ENCODE peak calls at places on chromosomes 5 and 9, in nine cellular contexts. P is NCI-H460, M is Ammon's horn, I is T-cell, Z is COR-L47, H is T-helper 9 cell, S is sigmoid colon, F is tibial artery, T is mesothelial cell of epicardium. X is an unnamed sample.

GRCh38 chr9:36258170-36258988 is at the start of gene GNE:
- DNase-seq in F (peak; percentile 98), Z (peak; percentile 86), S (peak; percentile 99), I (peak; percentile 96), M (peak; percentile 99), P (peak; percentile 88), T (peak; percentile 96), H (peak; percentile 97), X (no peak)

GRCh38 chr9:5593904-5594303 is 35.0 kb upstream of the RIC1 start:
- DNase-seq in F (no peak), S (no peak), I (no peak), T (no peak), M (no peak), H (no peak), Z (no peak), P (no peak), X (no peak)

GRCh38 chr5:109697339-109697738 is 7.6 kb downstream of the MAN2A1 start:
- DNase-seq in S (no peak), P (no peak), H (no peak), I (no peak), M (no peak), Z (no peak), F (no peak), T (no peak), X (no peak)

GRCh38 chr9:95627802-95628201 is 111.0 kb upstream of the PTCH1 start:
- DNase-seq in M (no peak), Z (no peak), T (no peak), P (no peak), F (no peak), I (no peak), H (no peak), S (no peak), X (no peak)

GRCh38 chr9:91775011-91775707 is 174.9 kb downstream of the ROR2 start:
- DNase-seq in F (peak; percentile 29), I (peak; percentile 41), H (peak; percentile 67), Z (peak; percentile 62), S (peak; percentile 87), M (peak; percentile 66), T (peak; percentile 63), P (peak; percentile 62), X (no peak)

GRCh38 chr5:97550164-97550563 is 367.1 kb upstream of the RIOK2 start:
- DNase-seq in S (no peak), I (no peak), T (no peak), H (no peak), F (no peak), P (no peak), Z (no peak), M (peak; percentile 38), X (no peak)

GRCh38 chr9:129759804-129760502 is 7.1 kb upstream of the PTGES start:
- DNase-seq in S (no peak), I (no peak), P (no peak), H (no peak), F (no peak), T (no peak), Z (no peak), M (no peak), X (no peak)

GRCh38 chr5:91118802-91119201 is 264.3 kb downstream of the ARRDC3 start:
- DNase-seq in T (no peak), Z (no peak), I (no peak), H (no peak), P (no peak), F (no peak), M (no peak), S (no peak), X (no peak)

GRCh38 chr5:16547200-16547842 is 69.5 kb downstream of the RETREG1 start:
- DNase-seq in I (no peak), M (no peak), H (no peak), F (no peak), Z (no peak), P (no peak), T (no peak), S (no peak), X (no peak)

GRCh38 chr5:28603869-28604268 is 1565.5 kb upstream of the CDH9 start:
- DNase-seq in Z (no peak), H (no peak), S (no peak), M (no peak), P (no peak), T (no peak), F (no peak), I (no peak), X (no peak)

GRCh38 chr9:137828527-137829259 is 48.9 kb upstream of the CACNA1B start:
- DNase-seq in T (no peak), H (no peak), P (peak; percentile 4), S (no peak), Z (no peak), I (no peak), M (no peak), F (no peak), X (no peak)

GRCh38 chr5:90135979-90136378 is 273.6 kb downstream of the CETN3 start:
- DNase-seq in S (no peak), H (no peak), Z (no peak), I (no peak), T (no peak), F (no peak), M (no peak), P (no peak), X (no peak)

GRCh38 chr5:91266184-91266705 is 116.9 kb downstream of the ARRDC3 start:
- DNase-seq in M (no peak), Z (no peak), F (no peak), H (no peak), S (no peak), T (no peak), I (no peak), P (peak; percentile 26), X (no peak)

GRCh38 chr9:2641033-2641432 is 19.4 kb downstream of the VLDLR start:
- DNase-seq in P (no peak), F (no peak), M (no peak), T (no peak), H (no peak), S (no peak), Z (no peak), I (no peak), X (no peak)

GRCh38 chr5:137070521-137070920 is 428.6 kb downstream of the SPOCK1 start:
- DNase-seq in I (no peak), P (no peak), Z (no peak), T (no peak), F (no peak), H (no peak), S (no peak), M (no peak), X (no peak)

GRCh38 chr9:3528466-3528865 is 2.7 kb upstream of the RFX3 start:
- DNase-seq in M (no peak), I (peak; percentile 50), S (no peak), H (peak; percentile 8), P (no peak), F (no peak), T (no peak), Z (peak; percentile 73), X (no peak)

GRCh38 chr9:93702261-93702660 is 125.9 kb downstream of the PHF2 start:
- DNase-seq in M (no peak), T (no peak), H (no peak), S (no peak), F (no peak), P (no peak), I (no peak), Z (no peak), X (no peak)

GRCh38 chr9:19807182-19807892 is 18.5 kb upstream of the SLC24A2 start:
- DNase-seq in T (no peak), F (no peak), Z (no peak), S (no peak), P (no peak), H (no peak), I (no peak), M (no peak), X (no peak)

GRCh38 chr9:120689860-120690259 is 24.4 kb downstream of the MEGF9 start:
- DNase-seq in P (no peak), T (no peak), H (no peak), F (no peak), Z (peak; percentile 72), I (no peak), S (no peak), M (peak; percentile 72), X (no peak)

GRCh38 chr5:55160493-55161209 is 680 bp downstream of the GPX8 start:
- DNase-seq in H (no peak), S (peak; percentile 86), Z (no peak), P (peak; percentile 79), F (peak; percentile 83), M (no peak), T (no peak), I (no peak), X (peak; percentile 82)